ENCODE peak calls at places on chromosomes 16 and 17, in ten cellular contexts. F is upper lobe of right lung; R is NT2/D1; N is substantia nigra; Y is GM18507; H is foreskin keratinocyte; L is tibial nerve; W is NCI-H524; Q is stimulated activated naive CD8-positive, alpha-beta T cell treated with anti-CD3 and anti-CD28 coated beads, Interleukin-15, amount 100 ng/mL, for 72 hours; K is cardiac fibroblast. U is an unnamed sample.

GRCh38 chr16:23824909-23825308 is 10.9 kb upstream of the PRKCB start:
- DNase-seq in W (no peak), K (no peak), Q (no peak), H (no peak), L (no peak), Y (no peak), F (no peak), N (no peak), R (no peak), U (no peak)

GRCh38 chr17:38703742-38704644 is 1.1 kb upstream of the MLLT6 start:
- DNase-seq in Q (peak), R (peak), N (peak), H (peak), K (peak), F (peak), W (peak), L (peak), Y (no peak), U (peak)

GRCh38 chr17:3710951-3711383 is 12.7 kb upstream of the HASPIN start:
- DNase-seq in N (peak), W (no peak), F (no peak), H (peak), K (peak), L (no peak), Q (peak), R (no peak), Y (peak), U (peak)

GRCh38 chr16:89442990-89443726 is 47.2 kb downstream of the ANKRD11 start:
- DNase-seq in Q (no peak), H (peak), Y (no peak), K (peak), R (no peak), L (no peak), F (no peak), W (no peak), N (no peak), U (no peak)

GRCh38 chr16:54242199-54242598 is 44.4 kb downstream of the IRX3 start:
- DNase-seq in Y (no peak), N (peak), F (no peak), K (no peak), Q (no peak), R (peak), L (no peak), H (no peak), W (peak), U (no peak)

GRCh38 chr16:86862596-86862995 is 284.2 kb downstream of the FOXL1 start:
- DNase-seq in W (no peak), L (peak), Y (no peak), F (no peak), R (no peak), N (no peak), H (no peak), K (peak), Q (no peak), U (no peak)

GRCh38 chr16:27638833-27639587 is 89.1 kb downstream of the KATNIP start:
- DNase-seq in R (no peak), H (peak), Y (no peak), K (no peak), N (no peak), Q (no peak), F (no peak), W (no peak), L (no peak), U (no peak)

GRCh38 chr16:68972008-68972407 is 128.7 kb downstream of the TANGO6 start:
- DNase-seq in F (no peak), Q (no peak), L (no peak), W (peak), Y (no peak), K (no peak), R (peak), N (no peak), H (no peak), U (no peak)

GRCh38 chr17:18219016-18219415 is 6.4 kb upstream of the LLGL1 start:
- DNase-seq in W (no peak), R (no peak), H (no peak), F (no peak), Y (no peak), K (peak), L (peak), N (no peak), Q (no peak), U (no peak)

GRCh38 chr16:49471038-49471727 is 97.6 kb downstream of the C16orf78 start:
- DNase-seq in H (no peak), F (peak), R (no peak), Q (no peak), W (no peak), L (no peak), Y (no peak), K (no peak), N (no peak), U (no peak)

GRCh38 chr17:29149431-29150064 is 30.6 kb downstream of the MYO18A start:
- DNase-seq in F (no peak), N (peak), K (peak), R (no peak), Q (no peak), L (no peak), W (peak), H (peak), Y (no peak), U (no peak)

GRCh38 chr16:9275816-9276354 is 184.4 kb downstream of the HAPSTR1 start:
- DNase-seq in Q (no peak), H (no peak), F (no peak), W (no peak), N (no peak), L (no peak), K (no peak), Y (no peak), R (no peak), U (no peak)

GRCh38 chr17:60959011-60959410 is 281.4 kb downstream of the BCAS3 start:
- DNase-seq in H (no peak), F (no peak), W (no peak), N (no peak), Y (no peak), L (no peak), K (peak), Q (no peak), R (no peak), U (no peak)

GRCh38 chr16:72372082-72372615 is 200.2 kb upstream of the PMFBP1 start:
- DNase-seq in Q (no peak), W (no peak), F (no peak), R (no peak), K (no peak), N (no peak), H (no peak), L (no peak), Y (no peak), U (no peak)

GRCh38 chr17:73072254-73072962 is 20.1 kb downstream of the SLC39A11 start:
- DNase-seq in F (no peak), L (no peak), K (no peak), H (no peak), N (no peak), Y (no peak), R (no peak), Q (no peak), W (peak), U (no peak)

GRCh38 chr17:34009946-34010345 is 245.1 kb upstream of the CCL2 start:
- DNase-seq in R (no peak), N (no peak), F (no peak), K (no peak), Y (no peak), Q (no peak), W (no peak), L (no peak), H (no peak), U (no peak)

GRCh38 chr16:81582655-81583441 is 138.2 kb downstream of the CMIP start:
- DNase-seq in N (peak), R (no peak), Y (no peak), W (peak), H (no peak), L (no peak), K (peak), Q (no peak), F (no peak), U (no peak)

GRCh38 chr16:89318871-89319627 is 101.5 kb downstream of the ZNF778 start:
- DNase-seq in L (no peak), R (no peak), F (no peak), H (no peak), W (no peak), N (no peak), Y (no peak), Q (no peak), K (no peak), U (no peak)

GRCh38 chr16:3094289-3095027 is 4.6 kb downstream of the ZSCAN10 start:
- DNase-seq in H (peak), Q (peak), L (no peak), W (peak), F (no peak), N (no peak), R (no peak), K (peak), Y (no peak), U (no peak)

GRCh38 chr17:17971431-17972125 is 622 bp downstream of the TOM1L2 start:
- DNase-seq in L (peak), Y (no peak), Q (no peak), W (no peak), K (peak), H (no peak), R (no peak), N (peak), F (peak), U (peak)

GRCh38 chr17:67546578-67547527 is 169.8 kb downstream of the PITPNC1 start:
- DNase-seq in L (no peak), W (no peak), H (no peak), Y (peak), F (peak), N (peak), K (peak), Q (no peak), R (no peak), U (no peak)

GRCh38 chr17:7233701-7234099 is 617 bp downstream of the DVL2 start:
- DNase-seq in L (no peak), Y (no peak), R (no peak), F (no peak), W (no peak), K (no peak), H (no peak), N (no peak), Q (no peak), U (no peak)

GRCh38 chr17:72223816-72224215 is 103.0 kb downstream of the SOX9 start:
- DNase-seq in W (no peak), R (no peak), N (no peak), Q (no peak), F (no peak), H (no peak), K (no peak), Y (no peak), L (no peak), U (no peak)

GRCh38 chr16:4733747-4734062 is 366 bp downstream of the ANKS3 start:
- DNase-seq in H (no peak), N (no peak), R (no peak), Q (no peak), K (no peak), W (peak), F (no peak), L (no peak), Y (no peak), U (no peak)

GRCh38 chr17:6729531-6729930 is 16.4 kb upstream of the SLC13A5 start:
- DNase-seq in W (no peak), F (no peak), L (no peak), H (no peak), K (no peak), Y (no peak), Q (no peak), R (no peak), N (no peak), U (no peak)

GRCh38 chr17:64150237-64151015 is 20.5 kb upstream of the ERN1 start:
- DNase-seq in R (no peak), W (no peak), H (no peak), N (peak), F (peak), L (peak), Y (no peak), K (peak), Q (no peak), U (no peak)